ENCODE peak calls at places on chromosomes 7 and 10, in eight cellular contexts. V is choroid plexus epithelial cell, O is astrocyte, M is AG10803, J is IMR-90, P is fibroblast of pulmonary artery, R is tibial artery, F is cardiac fibroblast. Y is an unnamed sample.
A peak's percentile ranks its signal among the peaks of the same experiment; 100 is the strongest.

GRCh38 chr10:33046792-33047191 is 88.8 kb upstream of the ITGB1 start:
- DNase-seq in R (no peak), J (no peak), F (no peak), M (no peak), O (no peak), P (no peak), V (no peak), Y (no peak)

GRCh38 chr7:98217623-98218582 is 6.7 kb downstream of the BHLHA15 start:
- DNase-seq in F (no peak), J (no peak), P (no peak), V (peak; percentile 9), R (no peak), O (no peak), M (no peak), Y (no peak)

GRCh38 chr10:90930971-90931841 is 10.3 kb upstream of the ANKRD1 start:
- DNase-seq in M (peak; percentile 99), V (peak; percentile 92), O (peak; percentile 98), P (peak; percentile 95), R (peak; percentile 60), F (peak; percentile 86), J (peak; percentile 85), Y (peak; percentile 78)

GRCh38 chr7:47227762-47228177 is 354.1 kb downstream of the TNS3 start:
- DNase-seq in O (peak; percentile 80), F (peak; percentile 68), R (no peak), M (peak; percentile 72), V (peak; percentile 73), P (peak; percentile 43), J (peak; percentile 79), Y (peak; percentile 43)

GRCh38 chr10:128080231-128080630 is 46.0 kb downstream of the MKI67 start:
- DNase-seq in P (no peak), O (no peak), M (no peak), V (no peak), J (no peak), F (no peak), R (no peak), Y (no peak)

GRCh38 chr7:112888781-112889180 is 98.6 kb upstream of the TMEM168 start:
- DNase-seq in J (no peak), M (no peak), R (no peak), V (peak; percentile 5), F (no peak), P (no peak), O (no peak), Y (no peak)

GRCh38 chr10:86815035-86815617 is 58.7 kb downstream of the BMPR1A start:
- DNase-seq in O (peak; percentile 56), J (peak; percentile 65), V (peak; percentile 31), P (peak; percentile 64), M (peak; percentile 51), F (peak; percentile 40), R (no peak), Y (peak; percentile 61)

GRCh38 chr7:149414745-149415390 is 46.0 kb downstream of the ZNF777 start:
- DNase-seq in P (peak; percentile 72), F (peak; percentile 95), M (peak; percentile 65), O (peak; percentile 76), J (peak; percentile 82), V (peak; percentile 82), R (peak; percentile 46), Y (peak; percentile 64)

GRCh38 chr10:90779573-90779972 is 78.3 kb downstream of the HTR7 start:
- DNase-seq in R (no peak), O (peak; percentile 8), M (no peak), P (peak; percentile 12), F (peak; percentile 50), J (peak; percentile 6), V (peak; percentile 34), Y (peak; percentile 41)

GRCh38 chr7:38428040-38428439 is 154.6 kb upstream of the TARP start:
- DNase-seq in M (peak; percentile 81), V (no peak), P (no peak), J (peak; percentile 31), O (peak; percentile 6), R (no peak), F (no peak), Y (no peak)

GRCh38 chr10:126783806-126784205 is 113.3 kb upstream of the C10orf90 start:
- DNase-seq in P (no peak), O (no peak), F (no peak), M (no peak), R (no peak), J (no peak), V (no peak), Y (no peak)

GRCh38 chr7:135690566-135690965 is 28.3 kb downstream of the STMP1 start:
- DNase-seq in O (peak; percentile 84), M (peak; percentile 76), J (peak; percentile 72), R (no peak), F (peak; percentile 81), P (peak; percentile 67), V (peak; percentile 40), Y (peak; percentile 48)

GRCh38 chr7:41921453-41921912 is 218.6 kb upstream of the INHBA start:
- DNase-seq in F (peak; percentile 24), P (peak; percentile 44), J (peak; percentile 61), O (peak; percentile 49), R (peak; percentile 50), M (peak; percentile 100), V (peak; percentile 45), Y (peak; percentile 91)

GRCh38 chr10:120819366-120819765 is 31.8 kb upstream of the WDR11 start:
- DNase-seq in R (no peak), M (no peak), P (no peak), J (no peak), O (peak; percentile 49), V (no peak), F (no peak), Y (no peak)

GRCh38 chr10:6600224-6600987 is 20.3 kb upstream of the PRKCQ start:
- DNase-seq in M (no peak), R (no peak), J (no peak), V (no peak), P (no peak), F (no peak), O (no peak), Y (no peak)

GRCh38 chr7:140518370-140519006 is 39.2 kb upstream of the MKRN1 start:
- DNase-seq in J (no peak), R (no peak), F (no peak), V (no peak), M (no peak), O (no peak), P (no peak), Y (no peak)
- H3K4me3 ChIP-seq in J (no peak overlapping the region), R (no peak overlapping the region), F (no peak overlapping the region), V (no peak overlapping the region), M (no peak overlapping the region), O (no peak overlapping the region), P (no peak overlapping the region), Y (no peak overlapping the region)

GRCh38 chr7:131859162-131859821 is 302.9 kb upstream of the PODXL start:
- DNase-seq in R (peak; percentile 63), P (peak; percentile 78), M (peak; percentile 75), O (peak; percentile 65), F (peak; percentile 74), J (peak; percentile 62), V (peak; percentile 84), Y (peak; percentile 70)
- TF ChIP-seq CTCF in R (peak; percentile 77), P (peak; percentile 99), M (peak; percentile 99), O (peak; percentile 92), F (peak; percentile 94), J (peak; percentile 75), V (peak; percentile 94), Y (peak; percentile 97)

GRCh38 chr10:94402204-94403033 is at the start of gene TBC1D12:
- DNase-seq in J (peak; percentile 97), M (peak; percentile 96), F (peak; percentile 98), P (peak; percentile 98), R (peak; percentile 93), V (peak; percentile 98), O (peak; percentile 92), Y (peak; percentile 98)
- H3K4me3 ChIP-seq in J (peak within 1 kb of the TSS; percentile 83), M (peak within 1 kb of the TSS; percentile 88), F (peak within 1 kb of the TSS; percentile 83), P (peak within 1 kb of the TSS; percentile 88), R (peak within 1 kb of the TSS; percentile 64), V (peak within 1 kb of the TSS; percentile 86), O (peak within 1 kb of the TSS; percentile 82), Y (peak within 1 kb of the TSS; percentile 76)

DNA sequence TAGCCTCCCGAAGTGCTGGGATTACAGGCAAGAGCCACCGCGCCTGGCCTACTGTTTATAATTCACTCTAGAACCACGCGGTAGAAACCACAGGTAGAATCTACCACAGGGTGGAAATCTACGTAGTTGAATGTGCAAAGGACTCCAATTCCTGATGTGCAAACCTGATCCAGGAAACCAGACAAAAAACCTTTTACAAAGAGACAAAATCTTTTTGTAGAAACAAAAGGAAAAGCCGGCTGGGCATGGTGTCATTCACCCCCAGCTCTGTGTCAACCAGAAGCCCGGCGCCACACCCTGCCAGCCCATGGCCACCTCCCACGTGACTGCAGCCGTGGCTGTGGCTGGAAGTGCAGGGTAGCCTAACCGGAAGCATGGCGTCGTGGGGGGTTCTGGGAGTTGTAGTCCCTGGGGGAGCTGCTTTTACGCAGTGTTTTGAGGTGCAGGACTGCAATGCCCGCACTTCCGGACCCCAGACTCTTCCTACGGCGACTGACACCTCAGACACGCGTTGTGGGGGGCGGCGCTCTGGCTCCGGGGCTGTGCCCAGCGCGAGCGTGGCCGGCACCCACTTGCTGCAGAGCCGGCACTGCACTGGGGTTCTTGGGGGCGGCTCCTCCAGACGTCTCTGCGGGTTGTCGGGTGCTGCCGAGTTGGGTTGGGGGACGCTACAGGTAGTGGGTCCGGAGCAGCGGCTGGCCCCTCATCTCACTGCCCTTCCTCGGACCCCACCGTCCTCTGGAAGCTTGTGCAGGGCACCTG is 41.5 kb upstream of the RNF216 start:
- DNase-seq in P (peak; percentile 89), V (peak; percentile 91), F (peak; percentile 92), M (peak; percentile 87), R (peak; percentile 98), O (peak; percentile 83), J (peak; percentile 85), Y (peak; percentile 91)
- TF ChIP-seq CTCF in P (no peak), V (peak; percentile 4), F (peak; percentile 23), M (peak; percentile 6), R (peak; percentile 28), O (no peak), J (no peak), Y (no peak)

GRCh38 chr7:91942312-91942711 is 1.6 kb downstream of the AKAP9 start:
- DNase-seq in O (no peak), F (no peak), P (no peak), J (no peak), M (no peak), V (no peak), R (no peak), Y (no peak)
- H3K4me3 ChIP-seq in O (peak overlapping the region; percentile 97), F (peak overlapping the region; percentile 91), P (peak overlapping the region; percentile 91), J (no peak overlapping the region), M (peak overlapping the region; percentile 95), V (peak overlapping the region; percentile 94), R (peak overlapping the region; percentile 81), Y (peak overlapping the region; percentile 90)

Y was measured in foreskin fibroblast.